ENCODE peak calls at places on chromosome 15, in ten cellular contexts. H, T, I, Y, V, F, D, P, K and Z are unnamed samples.

GRCh38 chr15:51318382-51319150 is 19.8 kb downstream of the CYP19A1 start:
- DNase-seq in H (no peak), T (no peak), I (no peak), Y (no peak), V (no peak), F (no peak), D (no peak), P (no peak), K (no peak), Z (peak)

GRCh38 chr15:71471347-71471746 is 339.0 kb upstream of the NR2E3 start:
- DNase-seq in H (no peak), T (no peak), I (peak), Y (no peak), V (no peak), F (no peak), D (no peak), P (no peak), K (no peak), Z (no peak)

GRCh38 chr15:65344214-65344908 is 33.4 kb downstream of the IGDCC3 start:
- DNase-seq in H (peak), T (no peak), I (no peak), Y (no peak), V (peak), F (no peak), D (no peak), P (no peak), K (no peak), Z (no peak)

GRCh38 chr15:23570466-23570865 is 5.0 kb downstream of the MKRN3 start:
- DNase-seq in H (no peak), T (no peak), I (no peak), Y (no peak), V (no peak), F (no peak), D (no peak), P (no peak), K (no peak), Z (no peak)

GRCh38 chr15:46344115-46344749 is 709.4 kb downstream of the SQOR start:
- DNase-seq in H (no peak), T (no peak), I (no peak), Y (no peak), V (no peak), F (no peak), D (no peak), P (no peak), K (no peak), Z (no peak)

GRCh38 chr15:37134244-37134643 is 33.9 kb upstream of the MEIS2 start:
- DNase-seq in H (no peak), T (no peak), I (no peak), Y (no peak), V (no peak), F (no peak), D (no peak), P (no peak), K (no peak), Z (no peak)

GRCh38 chr15:85421116-85421925 is 40.9 kb downstream of the AKAP13 start:
- DNase-seq in H (no peak), T (no peak), I (no peak), Y (no peak), V (no peak), F (no peak), D (no peak), P (no peak), K (no peak), Z (no peak)

GRCh38 chr15:93152951-93153350 is 63.9 kb upstream of the RGMA start:
- DNase-seq in H (peak), T (peak), I (no peak), Y (no peak), V (no peak), F (no peak), D (no peak), P (peak), K (peak), Z (no peak)

GRCh38 chr15:70466895-70467529 is 296.3 kb downstream of the UACA start:
- DNase-seq in H (peak), T (no peak), I (peak), Y (no peak), V (peak), F (peak), D (no peak), P (peak), K (no peak), Z (peak)

GRCh38 chr15:44015555-44015954 is 179.5 kb downstream of the FRMD5 start:
- DNase-seq in H (no peak), T (no peak), I (no peak), Y (no peak), V (no peak), F (no peak), D (no peak), P (no peak), K (no peak), Z (no peak)
- TF ChIP-seq CTCF in H (no peak), T (no peak), I (no peak), Y (no peak), V (no peak), F (no peak), D (no peak), P (no peak), K (no peak), Z (no peak)

DNA sequence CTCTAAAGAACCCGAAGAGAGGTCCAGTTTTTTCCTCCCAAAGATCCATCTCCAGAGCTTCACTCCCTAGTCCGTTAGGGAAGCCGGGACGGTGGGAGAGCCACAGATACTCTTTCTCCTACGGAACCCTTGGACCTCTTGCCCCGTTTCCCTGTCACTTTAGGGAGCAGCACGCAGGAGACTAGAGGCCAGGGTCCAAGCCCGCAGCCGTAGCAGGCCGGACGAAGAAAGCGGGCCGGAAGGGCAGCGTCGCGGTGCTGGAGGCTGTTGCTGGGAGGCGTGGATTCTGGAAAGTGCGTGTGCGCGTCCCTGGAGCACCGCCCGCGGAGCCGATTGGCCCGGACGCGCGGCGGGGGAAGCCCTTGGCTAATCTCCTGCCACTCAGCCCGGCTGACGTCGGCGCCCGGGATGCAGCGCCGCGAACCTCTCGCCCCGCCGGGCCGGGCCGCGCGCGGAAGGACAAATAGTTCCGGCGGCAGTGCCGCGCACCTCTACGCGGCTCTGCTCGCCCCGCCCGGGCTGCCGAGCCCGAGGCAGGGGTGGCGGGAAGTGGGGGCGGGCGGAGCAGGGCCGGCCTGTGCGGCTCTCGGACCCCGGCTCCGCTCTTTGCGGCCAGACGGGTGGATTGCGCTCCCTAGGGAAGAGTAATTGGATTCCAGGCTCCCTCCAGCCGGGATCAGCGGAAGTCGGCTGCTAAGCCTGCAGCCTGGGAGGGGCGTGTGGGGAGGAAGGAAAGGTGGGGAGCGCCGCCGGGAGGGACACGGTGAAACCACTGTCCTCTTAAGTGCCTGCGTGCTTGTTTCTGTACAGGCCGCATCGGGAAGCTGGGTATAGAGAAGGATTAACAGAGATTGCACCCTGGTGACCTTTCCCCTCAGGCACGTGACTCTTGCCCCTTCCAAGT is 31.3 kb upstream of the TCF12 start:
- DNase-seq in H (peak), T (peak), I (peak), Y (peak), V (peak), F (peak), D (peak), P (peak), K (peak), Z (peak)
- TF ChIP-seq CTCF in H (no peak), T (no peak), I (peak), Y (no peak), V (no peak), F (no peak), D (no peak), P (peak), K (no peak), Z (peak)

GRCh38 chr15:38769492-38769891 is 204.9 kb upstream of the RASGRP1 start:
- DNase-seq in H (no peak), T (no peak), I (no peak), Y (no peak), V (no peak), F (no peak), D (no peak), P (no peak), K (no peak), Z (no peak)

GRCh38 chr15:38768970-38769369 is 204.4 kb upstream of the RASGRP1 start:
- DNase-seq in H (no peak), T (no peak), I (no peak), Y (no peak), V (no peak), F (peak), D (no peak), P (no peak), K (peak), Z (peak)
- TF ChIP-seq CTCF in H (no peak), T (no peak), I (no peak), Y (no peak), V (no peak), F (no peak), D (peak), P (peak), K (no peak), Z (peak)

GRCh38 chr15:79057050-79057449 is 33.5 kb downstream of the RASGRF1 start:
- DNase-seq in H (no peak), T (no peak), I (no peak), Y (no peak), V (no peak), F (no peak), D (no peak), P (no peak), K (no peak), Z (no peak)
- TF ChIP-seq CTCF in H (no peak), T (no peak), I (no peak), Y (no peak), V (no peak), F (no peak), D (no peak), P (no peak), K (no peak), Z (no peak)

GRCh38 chr15:90294159-90294558 is 28.7 kb downstream of the NGRN start:
- DNase-seq in H (no peak), T (no peak), I (no peak), Y (no peak), V (no peak), F (no peak), D (no peak), P (no peak), K (no peak), Z (no peak)

GRCh38 chr15:90296996-90297395 is 31.5 kb downstream of the NGRN start:
- DNase-seq in H (no peak), T (no peak), I (no peak), Y (no peak), V (no peak), F (no peak), D (no peak), P (no peak), K (no peak), Z (no peak)

GRCh38 chr15:90291679-90292356 is 26.3 kb downstream of the NGRN start:
- DNase-seq in H (peak), T (no peak), I (peak), Y (no peak), V (no peak), F (peak), D (no peak), P (no peak), K (no peak), Z (no peak)

GRCh38 chr15:90295270-90295648 is 29.8 kb downstream of the NGRN start:
- DNase-seq in H (no peak), T (no peak), I (no peak), Y (no peak), V (no peak), F (no peak), D (no peak), P (no peak), K (no peak), Z (no peak)

DNA sequence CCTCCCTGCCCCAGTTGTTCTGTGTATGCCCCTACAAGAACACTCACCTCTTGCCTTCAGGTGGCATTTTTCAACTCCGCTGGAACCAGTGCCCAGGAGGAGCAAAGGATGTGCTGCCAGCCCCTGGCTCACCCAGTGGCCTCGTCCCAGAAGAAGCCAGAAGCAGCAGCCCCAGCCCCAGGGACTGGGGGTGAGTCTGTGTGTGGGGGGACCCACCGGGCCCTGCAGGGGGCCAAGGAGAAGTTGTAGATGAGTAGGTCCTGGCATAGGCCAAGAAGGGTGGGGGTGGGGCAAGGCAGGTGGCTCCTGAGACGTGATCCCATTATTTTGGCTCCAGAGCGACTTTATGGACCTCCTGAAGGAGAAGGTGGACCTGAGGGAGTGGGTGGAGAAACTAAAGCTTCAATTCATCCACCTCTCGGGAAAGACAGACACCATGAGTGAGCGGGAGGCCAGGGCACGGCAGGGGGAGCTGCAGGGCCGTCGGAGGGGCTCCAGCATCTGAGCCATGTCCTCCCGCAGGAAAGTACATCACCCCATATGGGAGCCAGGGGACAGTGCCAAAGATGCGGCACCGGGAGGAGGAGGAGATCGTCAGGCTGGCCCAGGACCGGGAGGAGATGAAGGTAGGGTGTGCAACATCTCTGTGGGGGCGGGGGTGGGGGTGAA is 29.3 kb downstream of the NGRN start:
- DNase-seq in H (no peak), T (no peak), I (no peak), Y (no peak), V (no peak), F (peak), D (no peak), P (no peak), K (no peak), Z (no peak)
- TF ChIP-seq CTCF in H (no peak), T (no peak), I (no peak), Y (no peak), V (no peak), F (no peak), D (no peak), P (peak), K (no peak), Z (no peak)

DNA sequence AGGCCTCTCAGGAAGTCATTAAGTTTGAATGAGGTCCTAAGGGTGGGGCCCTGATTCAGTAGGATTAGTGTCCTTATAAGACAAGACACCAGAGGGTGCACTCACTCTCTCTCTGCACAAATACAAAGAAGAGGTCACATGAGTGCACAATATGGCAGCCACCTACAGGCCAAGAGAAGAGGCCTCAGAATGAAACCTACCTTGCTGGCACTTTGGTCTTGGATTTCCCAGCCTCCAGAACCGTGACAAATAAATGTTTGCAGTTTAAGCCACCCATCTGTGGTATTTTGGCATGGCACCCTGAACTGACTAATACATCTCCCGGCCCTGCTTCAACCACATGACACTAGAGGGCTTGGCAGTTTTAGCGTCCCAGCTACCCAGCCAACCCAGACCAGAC is 73.9 kb upstream of the CHRNB4 start:
- DNase-seq in H (no peak), T (no peak), I (no peak), Y (no peak), V (no peak), F (no peak), D (no peak), P (no peak), K (no peak), Z (no peak)
- TF ChIP-seq CTCF in H (no peak), T (no peak), I (no peak), Y (no peak), V (no peak), F (no peak), D (no peak), P (no peak), K (no peak), Z (peak)

DNA sequence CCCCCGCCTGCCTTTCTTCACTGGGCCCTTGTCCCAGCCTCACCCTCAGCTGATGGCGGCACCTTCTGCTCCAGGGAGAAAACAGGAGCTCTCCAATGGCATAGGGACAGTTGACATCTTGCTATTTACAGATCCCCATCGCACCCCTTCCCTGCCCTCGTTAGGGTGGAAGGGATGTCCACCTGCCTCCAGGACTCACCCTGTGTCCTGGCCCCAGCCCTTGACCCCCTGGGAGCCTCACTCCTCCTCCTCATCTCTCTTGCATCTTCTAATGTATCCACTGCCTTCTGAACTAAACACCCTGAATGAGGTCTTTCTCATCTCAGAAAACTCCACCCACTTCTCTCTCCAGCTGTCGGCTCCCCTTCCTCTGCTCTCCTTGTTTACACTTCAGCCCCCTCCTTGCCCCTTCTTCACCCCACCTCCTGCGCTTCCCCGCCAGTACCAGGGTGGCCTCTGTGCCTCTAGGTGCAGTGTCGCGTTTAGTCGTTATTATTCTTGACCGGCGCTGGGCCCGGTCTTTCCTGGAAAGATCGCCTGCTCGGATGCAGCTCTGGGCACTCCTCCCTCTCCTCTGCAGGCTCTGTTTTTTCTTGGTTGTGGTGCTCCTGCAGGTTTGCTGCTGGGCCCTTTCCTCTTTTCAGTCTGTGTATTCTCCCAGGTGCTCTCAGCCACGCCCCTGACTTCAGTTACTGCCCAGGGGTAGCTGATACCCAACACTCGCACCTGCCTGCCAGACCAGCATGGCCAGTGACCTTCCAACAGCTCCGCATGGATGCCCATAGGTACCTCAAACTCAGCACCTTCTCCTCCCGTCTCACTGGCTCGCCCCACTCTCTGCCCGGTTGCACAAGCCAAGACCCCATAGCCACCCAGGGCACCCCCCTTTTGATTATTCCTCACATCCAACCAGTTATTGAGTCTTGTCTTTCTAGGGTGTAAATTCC is 42.9 kb downstream of the PML start:
- DNase-seq in H (no peak), T (no peak), I (no peak), Y (no peak), V (no peak), F (no peak), D (no peak), P (no peak), K (no peak), Z (no peak)
- TF ChIP-seq CTCF in H (no peak), T (no peak), I (no peak), Y (no peak), V (no peak), F (no peak), D (no peak), P (no peak), K (no peak), Z (peak)

GRCh38 chr15:40443846-40444245 is 3.1 kb downstream of the BAHD1 start:
- DNase-seq in H (no peak), T (no peak), I (no peak), Y (no peak), V (no peak), F (no peak), D (no peak), P (no peak), K (no peak), Z (no peak)

GRCh38 chr15:40443255-40443654 is 2.5 kb downstream of the BAHD1 start:
- DNase-seq in H (no peak), T (no peak), I (no peak), Y (no peak), V (no peak), F (no peak), D (no peak), P (no peak), K (no peak), Z (no peak)

GRCh38 chr15:40440300-40441011 is at the start of gene BAHD1:
- DNase-seq in H (peak), T (peak), I (peak), Y (peak), V (peak), F (peak), D (peak), P (peak), K (peak), Z (peak)

GRCh38 chr15:40441012-40441735 is 421 bp downstream of the BAHD1 start:
- DNase-seq in H (no peak), T (no peak), I (no peak), Y (no peak), V (no peak), F (peak), D (no peak), P (no peak), K (no peak), Z (peak)

DNA sequence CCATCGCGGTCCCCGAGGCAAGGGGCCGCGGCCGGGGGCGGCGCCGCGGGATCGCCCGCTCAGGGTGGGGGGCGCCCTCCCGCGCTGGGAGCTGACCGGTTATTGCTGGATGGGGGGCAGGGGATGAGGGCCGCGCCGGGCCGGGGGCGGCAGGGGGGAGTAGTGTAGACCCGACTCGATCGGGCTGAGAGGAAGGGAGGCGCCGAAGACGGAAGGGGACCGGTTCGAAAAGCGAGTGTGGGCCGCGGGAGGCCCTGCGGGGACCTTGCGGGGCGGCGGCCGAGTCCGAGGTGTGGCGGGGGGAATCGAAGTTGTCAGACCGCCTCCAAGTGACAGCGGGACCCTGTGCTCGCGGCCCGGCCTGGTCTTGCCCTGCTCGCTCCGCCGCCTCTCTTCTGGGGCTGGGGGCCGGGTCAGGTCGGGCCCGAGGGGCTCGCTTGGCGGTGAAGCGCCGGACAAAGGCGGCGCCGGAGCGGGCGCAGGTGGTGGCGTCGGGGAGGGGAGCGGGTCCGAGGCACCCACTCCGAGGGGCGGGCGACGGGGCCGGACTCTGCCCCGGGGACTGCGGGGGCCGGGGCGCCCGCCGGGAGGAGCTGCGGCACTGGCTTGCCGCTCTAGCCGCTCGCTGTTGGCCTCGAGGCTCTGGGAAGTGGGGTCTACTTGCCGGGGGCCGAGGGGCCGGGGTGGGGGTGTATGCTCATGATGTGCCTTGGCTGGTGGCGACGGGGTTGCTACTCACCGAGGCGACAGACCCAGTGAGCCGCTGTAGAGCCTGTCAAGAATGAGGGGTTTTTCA is 1.2 kb downstream of the BAHD1 start:
- DNase-seq in H (peak), T (no peak), I (no peak), Y (peak), V (no peak), F (peak), D (no peak), P (no peak), K (no peak), Z (no peak)
- TF ChIP-seq CTCF in H (no peak), T (no peak), I (no peak), Y (no peak), V (no peak), F (no peak), D (peak), P (peak), K (peak), Z (peak)